ENCODE peak calls at places on chromosomes 13 and 19, in six cellular contexts. One of them, this sample, is unnamed.

GRCh38 chr19:15180451-15181390 is 20.1 kb downstream of the NOTCH3 start:
- DNase-seq in GM06990: no peak
- DNase-seq in cardiac muscle cell: peak; percentile 43
- DNase-seq in NCI-H345: peak; percentile 75
- DNase-seq in H7: peak; percentile 90
- DNase-seq in tibial artery: no peak
- DNase-seq in this sample: peak; percentile 76

GRCh38 chr13:51620165-51620983 is 36.1 kb downstream of the WDFY2 start:
- DNase-seq in NCI-H345: no peak
- DNase-seq in tibial artery: no peak
- DNase-seq in cardiac muscle cell: no peak
- DNase-seq in GM06990: no peak
- DNase-seq in H7: no peak
- DNase-seq in this sample: no peak

GRCh38 chr19:11288349-11288748 is 7.6 kb upstream of the TSPAN16 start:
- DNase-seq in cardiac muscle cell: no peak
- DNase-seq in GM06990: no peak
- DNase-seq in NCI-H345: no peak
- DNase-seq in tibial artery: no peak
- DNase-seq in H7: peak; percentile 53
- DNase-seq in this sample: no peak

GRCh38 chr19:47284324-47284899 is 9.7 kb downstream of the INAFM1 start:
- DNase-seq in NCI-H345: peak; percentile 55
- DNase-seq in H7: peak; percentile 64
- DNase-seq in tibial artery: no peak
- DNase-seq in cardiac muscle cell: peak; percentile 71
- DNase-seq in GM06990: no peak
- DNase-seq in this sample: peak; percentile 90

GRCh38 chr19:5309438-5310204 is 31.0 kb downstream of the PTPRS start:
- DNase-seq in GM06990: no peak
- DNase-seq in H7: peak; percentile 78
- DNase-seq in tibial artery: no peak
- DNase-seq in cardiac muscle cell: no peak
- DNase-seq in NCI-H345: no peak
- DNase-seq in this sample: no peak

GRCh38 chr19:10076535-10076934 is 9.6 kb upstream of the SHFL start:
- DNase-seq in cardiac muscle cell: no peak
- DNase-seq in tibial artery: no peak
- DNase-seq in H7: no peak
- DNase-seq in NCI-H345: no peak
- DNase-seq in GM06990: no peak
- DNase-seq in this sample: no peak

GRCh38 chr19:48872884-48873475 is 759 bp downstream of the PPP1R15A start:
- DNase-seq in tibial artery: peak; percentile 95
- DNase-seq in H7: peak; percentile 88
- DNase-seq in cardiac muscle cell: peak; percentile 93
- DNase-seq in NCI-H345: peak; percentile 67
- DNase-seq in GM06990: peak; percentile 61
- DNase-seq in this sample: peak; percentile 83

GRCh38 chr19:52648336-52648990 is 10.3 kb upstream of the ZNF83 start:
- DNase-seq in NCI-H345: no peak
- DNase-seq in cardiac muscle cell: no peak
- DNase-seq in tibial artery: no peak
- DNase-seq in H7: no peak
- DNase-seq in GM06990: no peak
- DNase-seq in this sample: peak; percentile 55

GRCh38 chr19:43976732-43977131 is 7.3 kb upstream of the ZNF155 start:
- DNase-seq in NCI-H345: no peak
- DNase-seq in tibial artery: no peak
- DNase-seq in cardiac muscle cell: no peak
- DNase-seq in GM06990: no peak
- DNase-seq in H7: no peak
- DNase-seq in this sample: no peak

GRCh38 chr13:96104516-96104915 is 14.6 kb downstream of the HS6ST3 start:
- DNase-seq in cardiac muscle cell: no peak
- DNase-seq in NCI-H345: no peak
- DNase-seq in tibial artery: no peak
- DNase-seq in H7: no peak
- DNase-seq in GM06990: no peak
- DNase-seq in this sample: peak; percentile 88

GRCh38 chr19:14472202-14472961 is 2.8 kb downstream of the PTGER1 start:
- DNase-seq in cardiac muscle cell: peak; percentile 79
- DNase-seq in H7: peak; percentile 98
- DNase-seq in GM06990: peak; percentile 75
- DNase-seq in NCI-H345: peak; percentile 49
- DNase-seq in tibial artery: peak; percentile 79
- DNase-seq in this sample: peak; percentile 64

GRCh38 chr19:44648536-44649370 is 5.0 kb downstream of the PVR start:
- DNase-seq in tibial artery: no peak
- DNase-seq in H7: no peak
- DNase-seq in cardiac muscle cell: no peak
- DNase-seq in GM06990: no peak
- DNase-seq in NCI-H345: no peak
- DNase-seq in this sample: peak; percentile 73

This sample was measured in trophoblast cell.